ENCODE peak calls at places on chromosomes 11 and 22, in six cellular contexts. Y is heart right ventricle, Z is stomach, K is fibroblast of lung, Q is thoracic aorta, N is PC-3. B is an unnamed sample.

GRCh38 chr11:8290122-8290810 is 26.6 kb upstream of the LMO1 start:
- DNase-seq in Q (no peak), N (no peak), Y (no peak), Z (no peak), K (no peak), B (no peak)

GRCh38 chr22:47043835-47044721 is 281.6 kb downstream of the TBC1D22A start:
- DNase-seq in Z (peak; percentile 63), K (peak; percentile 46), Q (no peak), N (no peak), Y (no peak), B (peak; percentile 29)

GRCh38 chr11:2742611-2743426 is 43.0 kb upstream of the KCNQ1OT1 start:
- DNase-seq in Z (no peak), Q (no peak), K (no peak), Y (no peak), N (no peak), B (no peak)

GRCh38 chr22:27918351-27919221 is 470 bp downstream of the PITPNB start:
- DNase-seq in Z (peak; percentile 33), Y (peak; percentile 50), N (peak; percentile 28), K (peak; percentile 58), Q (peak; percentile 14), B (no peak)

GRCh38 chr22:32628626-32629587 is 154.3 kb downstream of the FBXO7 start:
- DNase-seq in Y (no peak), N (no peak), Z (no peak), K (peak; percentile 99), Q (no peak), B (no peak)

GRCh38 chr22:31929126-31929928 is 15.0 kb upstream of the YWHAH start:
- DNase-seq in Z (no peak), K (peak; percentile 69), Q (no peak), N (no peak), Y (peak; percentile 41), B (no peak)

GRCh38 chr11:10293423-10294288 is at the start of gene SBF2:
- DNase-seq in Z (peak; percentile 84), Y (peak; percentile 87), N (peak; percentile 89), Q (peak; percentile 85), K (peak; percentile 94), B (no peak)

GRCh38 chr11:119380160-119380815 is 1.2 kb downstream of the USP2 start:
- DNase-seq in Y (no peak), Z (no peak), Q (no peak), K (no peak), N (no peak), B (no peak)

GRCh38 chr11:72421351-72421750 is 13.0 kb downstream of the CLPB start:
- DNase-seq in N (peak; percentile 54), Y (no peak), K (no peak), Q (no peak), Z (no peak), B (no peak)

GRCh38 chr22:44576311-44577260 is 78.6 kb upstream of the RTL6 start:
- DNase-seq in Q (no peak), Z (no peak), N (no peak), K (no peak), Y (no peak), B (no peak)

GRCh38 chr22:39097098-39098020 is at the start of gene APOBEC3H:
- DNase-seq in Q (no peak), K (no peak), Y (peak; percentile 47), Z (no peak), N (peak; percentile 18), B (no peak)

GRCh38 chr22:38881464-38881871 is 9.5 kb upstream of the CBX6 start:
- DNase-seq in Q (no peak), N (peak; percentile 21), Y (no peak), K (peak; percentile 97), Z (peak; percentile 59), B (no peak)

GRCh38 chr22:45302047-45302446 is 7.7 kb upstream of the FAM118A start:
- DNase-seq in N (peak; percentile 59), Z (no peak), Q (no peak), K (peak; percentile 81), Y (no peak), B (no peak)

GRCh38 chr22:24953294-24954113 is 988 bp downstream of the KIAA1671 start:
- DNase-seq in Q (no peak), K (no peak), N (no peak), Z (peak; percentile 64), Y (peak; percentile 50), B (no peak)

GRCh38 chr22:24230911-24231656 is 13.8 kb downstream of the GGT5 start:
- DNase-seq in Q (no peak), K (no peak), Z (peak; percentile 74), Y (no peak), N (no peak), B (no peak)

GRCh38 chr11:110317516-110317932 is 21.1 kb upstream of the RDX start:
- DNase-seq in Y (peak; percentile 60), K (peak; percentile 21), Q (no peak), N (peak; percentile 51), Z (no peak), B (no peak)

GRCh38 chr22:44752285-44753188 is at the start of gene ARHGAP8:
- DNase-seq in Z (peak; percentile 60), N (peak; percentile 43), Q (no peak), K (no peak), Y (no peak), B (no peak)

GRCh38 chr11:3103076-3103475 is 45.9 kb upstream of the CARS1 start:
- DNase-seq in Z (peak; percentile 23), Y (no peak), Q (no peak), N (no peak), K (no peak), B (no peak)

GRCh38 chr11:22084564-22084963 is 108.3 kb upstream of the ANO5 start:
- DNase-seq in N (no peak), Q (no peak), Y (no peak), Z (no peak), K (no peak), B (no peak)

GRCh38 chr22:38697055-38697980 is 3.4 kb downstream of the JOSD1 start:
- DNase-seq in K (peak; percentile 32), N (peak; percentile 67), Z (peak; percentile 70), Q (no peak), Y (no peak), B (no peak)

DNA sequence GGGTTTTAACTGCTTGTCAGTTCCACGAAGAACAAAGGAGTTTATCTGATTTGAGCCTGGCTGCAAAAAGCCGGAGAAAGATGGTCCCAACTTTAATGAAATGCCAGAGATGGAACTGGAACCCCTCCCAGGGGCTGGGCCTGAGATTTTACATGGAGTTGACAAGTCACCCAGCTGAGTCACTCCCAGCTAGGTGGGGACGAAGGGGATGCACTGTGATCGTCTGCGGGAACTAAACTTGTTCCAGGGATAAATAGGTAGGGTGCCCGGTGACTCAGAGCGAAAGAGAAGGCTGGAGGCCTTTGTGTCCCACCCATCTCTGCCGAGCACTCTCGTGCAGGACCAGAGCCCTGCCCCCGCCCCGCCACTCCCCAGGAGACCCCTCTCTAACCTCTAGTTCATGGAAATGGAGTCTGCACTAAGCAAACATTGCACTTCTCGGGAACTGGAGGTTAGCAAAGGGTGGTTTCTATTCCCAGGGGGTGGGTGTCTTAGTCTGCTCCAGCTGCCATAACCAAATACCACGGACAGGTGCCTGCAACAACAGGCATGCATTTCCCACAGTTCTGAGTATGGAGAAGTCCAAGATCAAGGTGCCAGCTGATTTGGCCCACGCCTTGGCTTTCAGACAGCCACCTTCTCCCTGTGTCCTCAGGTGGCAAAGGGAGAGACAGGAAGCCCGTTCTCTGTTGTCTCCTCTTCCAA is 60.8 kb upstream of the FADD start:
- DNase-seq in Z (peak; percentile 30), Y (no peak), N (peak; percentile 87), K (no peak), Q (no peak), B (no peak)
- H3K27me3 ChIP-seq in Z (peaks cover 4% of the 10 kb centered on the region), Y (peaks cover 20% of the 10 kb centered on the region), N (no peaks in the 10 kb centered on the region), K (peaks cover 6% of the 10 kb centered on the region), Q (no peaks in the 10 kb centered on the region), B (peaks cover 20% of the 10 kb centered on the region)

DNA sequence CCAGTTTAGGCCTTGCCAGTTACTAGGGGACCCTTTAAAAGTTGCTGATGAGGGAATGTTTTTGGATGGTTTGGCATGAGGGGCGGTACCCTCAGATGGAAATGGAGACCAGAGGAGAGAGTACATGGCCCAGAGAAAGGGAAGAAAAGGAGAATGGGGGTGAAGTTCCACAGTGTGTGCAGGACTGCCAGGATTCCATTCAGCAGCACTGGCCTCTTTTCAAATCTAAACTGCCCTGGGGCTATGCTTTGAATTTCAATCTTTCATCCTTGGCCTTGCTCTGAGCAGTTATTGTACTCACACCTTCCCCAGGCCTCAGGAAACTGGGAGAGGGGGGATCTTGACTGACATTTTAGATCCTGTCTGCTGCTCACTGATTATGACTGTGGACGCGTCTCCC is 3.0 kb downstream of the SLC3A2 start:
- DNase-seq in Z (no peak), Y (no peak), K (no peak), Q (no peak), N (no peak), B (no peak)
- H3K4me3 ChIP-seq in Z (no peak overlapping the region), Y (peak overlapping the region; percentile 98), K (peak overlapping the region; percentile 100), Q (peak overlapping the region; percentile 79), N (peak overlapping the region; percentile 85), B (peak overlapping the region; percentile 100)

GRCh38 chr11:19905280-19905853 is 192.7 kb downstream of the NAV2 start:
- DNase-seq in K (peak; percentile 70), Z (no peak), Q (no peak), N (peak; percentile 48), Y (no peak), B (no peak)
- TF ChIP-seq CTCF in K (peak; percentile 59), Z (peak; percentile 46), Q (peak; percentile 49), N (peak; percentile 77), Y (peak; percentile 64), B (peak; percentile 68)

GRCh38 chr11:134014502-134014901 is 54.4 kb upstream of the JAM3 start:
- DNase-seq in Y (peak; percentile 57), N (no peak), Q (no peak), K (no peak), Z (no peak), B (no peak)

GRCh38 chr11:134013518-134013917 is 55.4 kb upstream of the JAM3 start:
- DNase-seq in K (no peak), Y (no peak), Z (no peak), N (no peak), Q (no peak), B (no peak)

GRCh38 chr11:134017773-134018430 is 51.0 kb upstream of the JAM3 start:
- DNase-seq in Q (no peak), K (no peak), Z (no peak), Y (no peak), N (no peak), B (no peak)

GRCh38 chr11:134019500-134019899 is 49.4 kb upstream of the JAM3 start:
- DNase-seq in Z (no peak), Y (no peak), K (no peak), Q (no peak), N (no peak), B (no peak)

GRCh38 chr11:134015541-134015940 is 53.3 kb upstream of the JAM3 start:
- DNase-seq in K (no peak), Z (no peak), Q (no peak), N (no peak), Y (peak; percentile 33), B (no peak)
- H3K27me3 ChIP-seq in K (peaks cover 8% of the 10 kb centered on the region), Z (peaks cover 7% of the 10 kb centered on the region), Q (no peaks in the 10 kb centered on the region), N (peaks cover 72% of the 10 kb centered on the region), Y (peaks cover 5% of the 10 kb centered on the region), B (peaks cover 16% of the 10 kb centered on the region)

GRCh38 chr22:35299217-35299716 is 427 bp upstream of the TOM1 start:
- DNase-seq in Z (no peak), Q (no peak), Y (no peak), N (no peak), K (peak; percentile 20), B (no peak)
- H3K4me3 ChIP-seq in Z (peak overlapping the region; percentile 76), Q (peak overlapping the region; percentile 77), Y (peak overlapping the region; percentile 70), N (peak overlapping the region; percentile 92), K (peak overlapping the region; percentile 93), B (peak overlapping the region; percentile 81)

GRCh38 chr22:42967933-42968332 is 47.0 kb downstream of the PACSIN2 start:
- DNase-seq in Z (peak; percentile 49), N (no peak), Y (peak; percentile 73), Q (no peak), K (no peak), B (no peak)
- TF ChIP-seq CTCF in Z (peak; percentile 18), N (no peak), Y (peak; percentile 29), Q (no peak), K (no peak), B (no peak)

GRCh38 chr11:116873391-116873790 is 36.0 kb upstream of the APOA1 start:
- DNase-seq in Y (no peak), Z (no peak), Q (no peak), K (no peak), N (no peak), B (no peak)
- H3K27me3 ChIP-seq in Y (no peaks in the 10 kb centered on the region), Z (no peaks in the 10 kb centered on the region), Q (no peaks in the 10 kb centered on the region), K (no peaks in the 10 kb centered on the region), N (no peaks in the 10 kb centered on the region), B (no peaks in the 10 kb centered on the region)